ENCODE peak calls at places on chromosomes 7 and 10, in nine cellular contexts. M is stomach, P is body of pancreas, L is ovary, Z is tibial nerve, K is esophagus squamous epithelium, I is prostate gland, Y is breast epithelium, V is IMR-90. H is an unnamed sample.

GRCh38 chr10:108905821-108906220 is 1017.5 kb downstream of the XPNPEP1 start:
- DNase-seq in Z (no peak), M (no peak), K (no peak), L (no peak), V (no peak), Y (no peak), I (no peak), P (no peak), H (no peak)

GRCh38 chr10:88017781-88018180 is 154.4 kb downstream of the PTEN start:
- DNase-seq in Z (no peak), Y (no peak), K (no peak), P (no peak), V (no peak), I (no peak), M (no peak), L (no peak), H (no peak)

GRCh38 chr7:143415696-143416095 is 7.0 kb upstream of the EPHA1 start:
- DNase-seq in P (no peak), Y (no peak), M (no peak), K (no peak), V (peak), Z (no peak), L (no peak), I (no peak), H (no peak)

GRCh38 chr10:22010973-22011408 is 7.5 kb upstream of the DNAJC1 start:
- DNase-seq in M (no peak), P (no peak), Y (no peak), Z (no peak), K (no peak), V (peak), I (no peak), L (no peak), H (no peak)

GRCh38 chr7:138875794-138876193 is 77.8 kb upstream of the ATP6V0A4 start:
- DNase-seq in Z (no peak), V (peak), K (no peak), I (no peak), M (no peak), L (no peak), Y (no peak), P (no peak), H (no peak)

GRCh38 chr7:157827045-157827862 is 490.4 kb downstream of the DNAJB6 start:
- DNase-seq in V (no peak), Y (no peak), K (no peak), P (no peak), Z (no peak), I (no peak), M (no peak), L (no peak), H (no peak)

GRCh38 chr7:120272261-120272895 is 597 bp upstream of the KCND2 start:
- DNase-seq in I (no peak), M (no peak), L (peak), Y (no peak), K (no peak), Z (no peak), P (peak), V (peak), H (no peak)

GRCh38 chr7:2004841-2005351 is 227.8 kb downstream of the MAD1L1 start:
- DNase-seq in L (peak), Z (no peak), P (no peak), M (no peak), K (no peak), V (no peak), I (no peak), Y (no peak), H (peak)

GRCh38 chr10:1420663-1421362 is 316.5 kb downstream of the ADARB2 start:
- DNase-seq in Y (peak), P (peak), I (peak), Z (peak), L (no peak), M (peak), K (no peak), V (no peak), H (no peak)
- H3K4me3 ChIP-seq in Y (no peak), P (no peak), I (no peak), Z (no peak), L (no peak), M (peak), K (peak), V (no peak), H (no peak)

DNA sequence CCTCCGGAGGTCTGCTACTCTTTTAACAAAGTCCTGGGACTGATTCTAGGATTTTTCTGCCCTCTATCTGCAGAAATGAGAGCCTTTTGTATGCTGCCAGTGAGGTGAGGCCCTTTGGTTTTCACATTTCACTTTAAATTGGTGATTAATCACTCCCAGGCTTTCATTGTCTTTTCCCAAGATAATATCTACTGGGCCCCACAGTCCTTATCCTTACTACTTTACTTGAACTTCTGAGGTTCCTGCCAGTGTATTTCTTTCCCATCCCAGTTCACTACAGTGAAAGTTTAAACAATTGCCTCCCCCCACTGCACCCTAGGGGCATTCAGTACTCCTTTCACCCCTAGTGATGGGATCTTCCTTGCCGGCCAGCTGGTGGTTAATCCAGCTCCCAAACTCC is 127.4 kb upstream of the INHBA start:
- DNase-seq in Z (no peak), M (no peak), K (no peak), I (no peak), P (no peak), L (no peak), Y (no peak), V (no peak), H (no peak)
- TF ChIP-seq CTCF in Z (no peak), M (no peak), K (no peak), I (no peak), P (no peak), L (no peak), Y (no peak), V (no peak), H (no peak)

DNA sequence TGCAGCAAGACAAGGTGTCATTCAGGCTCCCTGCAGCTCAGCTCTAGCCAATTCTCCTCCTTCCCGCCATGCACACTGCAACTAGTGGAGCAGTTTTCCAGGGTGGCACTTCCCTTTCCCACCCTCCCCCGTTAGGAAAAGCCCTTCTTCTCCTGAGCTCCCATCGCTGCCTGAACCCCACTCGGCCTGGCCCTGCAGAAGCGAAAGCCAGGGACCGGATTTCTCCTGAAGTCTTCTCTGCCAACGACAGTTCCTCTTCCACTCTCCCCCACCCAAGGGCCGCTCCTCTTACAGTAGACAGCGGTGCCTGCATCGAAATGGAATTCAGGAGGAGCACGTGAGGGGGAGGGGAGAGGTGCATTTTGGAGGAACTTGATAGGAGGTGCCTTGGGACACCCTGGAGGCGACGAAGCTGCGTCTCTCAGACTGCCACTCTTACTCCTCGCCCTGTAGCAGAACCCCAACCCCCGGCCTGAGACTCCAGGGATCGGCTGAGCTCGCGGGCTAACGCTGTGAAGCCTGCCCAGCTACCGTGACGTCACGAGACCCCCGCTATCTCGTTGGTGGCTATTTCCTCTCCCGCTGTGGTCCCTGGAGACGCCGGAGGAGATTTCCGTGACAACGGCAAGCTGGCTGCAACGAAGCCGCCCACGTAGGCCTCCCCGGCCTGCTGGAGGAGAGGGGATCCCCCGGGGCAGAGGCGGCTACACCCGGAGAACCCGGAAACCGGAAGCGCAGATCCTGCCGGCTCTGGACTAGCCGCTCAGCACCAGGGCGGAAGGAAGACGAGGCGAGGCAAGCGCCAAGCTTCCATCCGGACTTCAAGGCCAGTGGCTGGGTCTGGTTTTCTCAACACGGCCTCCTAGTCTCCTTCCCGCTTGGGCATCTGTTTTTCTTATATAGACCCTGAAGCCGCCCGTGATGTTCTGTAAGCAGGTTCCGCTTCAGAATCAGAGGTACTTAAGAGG is 109.7 kb downstream of the RALA start:
- DNase-seq in Y (peak), K (peak), P (peak), Z (peak), M (peak), I (peak), V (peak), L (peak), H (peak)
- TF ChIP-seq POLR2A in Y (no peak), K (peak), P (peak), Z (no peak), M (no peak), I (no peak), V (peak), L (peak), H (no peak)

GRCh38 chr7:20296444-20296843 is 34.3 kb upstream of the ITGB8 start:
- DNase-seq in P (no peak), M (no peak), V (no peak), L (no peak), Y (no peak), K (no peak), I (no peak), Z (no peak), H (no peak)
- H3K4me3 ChIP-seq in P (no peak), M (no peak), V (no peak), L (no peak), Y (no peak), K (no peak), I (no peak), Z (no peak), H (no peak)

GRCh38 chr7:113405296-113406056 is 287.1 kb upstream of the SMIM30 start:
- DNase-seq in K (no peak), V (no peak), P (no peak), M (no peak), Y (no peak), L (no peak), I (no peak), Z (no peak), H (no peak)
- TF ChIP-seq CTCF in K (no peak), V (no peak), P (no peak), M (no peak), Y (no peak), L (no peak), I (no peak), Z (no peak), H (no peak)

GRCh38 chr7:74222851-74223710 is 13.3 kb downstream of the LAT2 start:
- DNase-seq in V (no peak), I (no peak), L (no peak), P (no peak), Z (no peak), K (no peak), Y (no peak), M (no peak), H (no peak)
- TF ChIP-seq POLR2A in V (no peak), I (no peak), L (no peak), P (no peak), Z (no peak), K (no peak), Y (no peak), M (no peak), H (no peak)

DNA sequence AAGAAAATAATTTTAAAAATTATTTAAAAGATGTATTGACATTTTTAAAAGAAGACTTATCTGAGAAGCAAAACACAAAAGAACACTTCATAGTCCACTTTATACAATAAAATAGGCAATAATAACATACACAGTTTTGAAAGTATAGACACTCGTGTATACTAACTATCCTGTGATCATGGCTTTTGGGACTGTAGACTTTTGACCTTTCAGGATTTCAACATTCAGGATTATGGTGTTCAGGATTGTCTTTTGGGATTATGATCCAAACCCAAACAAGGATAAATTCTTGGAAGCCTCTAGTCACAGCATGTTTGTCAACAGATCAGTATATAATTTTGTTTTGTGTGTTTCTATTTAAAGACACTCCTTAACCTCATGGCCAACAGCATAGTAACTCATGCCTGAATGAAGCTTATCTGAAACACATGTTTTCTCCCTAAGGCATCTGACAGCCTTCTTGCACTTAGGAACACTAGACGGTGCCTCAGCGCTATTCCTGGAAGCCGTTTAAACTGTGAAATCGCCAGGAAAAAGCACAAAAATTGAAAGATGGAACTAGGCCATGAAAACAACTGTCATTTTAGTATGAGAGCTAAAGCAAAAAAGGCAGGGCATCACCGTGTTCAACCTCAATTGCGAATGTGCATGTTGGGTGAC is 29.9 kb downstream of the GSAP start:
- DNase-seq in V (no peak), Z (no peak), I (no peak), L (no peak), K (no peak), Y (no peak), P (no peak), M (no peak), H (no peak)
- H3K4me3 ChIP-seq in V (no peak), Z (no peak), I (no peak), L (no peak), K (no peak), Y (no peak), P (no peak), M (no peak), H (no peak)

H was measured in lower leg skin.